ENCODE peak calls at places on chromosomes 1 and 21, in six cellular contexts. L is A549, U is endothelial cell of umbilical vein, C is K562, R is NB4, Q is GM12878. V is an unnamed sample.
A peak's percentile ranks its signal among the peaks of the same experiment; 100 is the strongest.

GRCh38 chr1:60033066-60033465 is 40.5 kb downstream of the C1orf87 start:
- DNase-seq in C (no peak), L (no peak), Q (no peak), U (no peak), R (no peak), V (no peak)

GRCh38 chr1:30786264-30786991 is 28.9 kb upstream of the LAPTM5 start:
- DNase-seq in R (no peak), Q (no peak), U (no peak), C (no peak), L (no peak), V (peak; percentile 79)

GRCh38 chr1:211781260-211781659 is 49.3 kb downstream of the LPGAT1 start:
- DNase-seq in U (peak; percentile 32), L (no peak), C (no peak), R (no peak), Q (no peak), V (no peak)

GRCh38 chr1:5997316-5997715 is 5.1 kb upstream of the NPHP4 start:
- DNase-seq in C (no peak), L (no peak), U (no peak), R (no peak), Q (no peak), V (no peak)

GRCh38 chr1:39526466-39527189 is 35.2 kb downstream of the BMP8A start:
- DNase-seq in R (no peak), C (no peak), U (no peak), Q (no peak), L (no peak), V (no peak)

GRCh38 chr1:202200112-202200548 is 6.5 kb downstream of the LGR6 start:
- DNase-seq in R (no peak), C (peak; percentile 44), U (no peak), Q (no peak), L (peak; percentile 53), V (no peak)

GRCh38 chr1:206556047-206556747 is 48.9 kb downstream of the RASSF5 start:
- DNase-seq in U (no peak), Q (no peak), C (no peak), L (no peak), R (no peak), V (peak; percentile 68)

GRCh38 chr1:15966081-15966955 is 9.6 kb downstream of the ZBTB17 start:
- DNase-seq in C (no peak), L (no peak), U (peak; percentile 48), Q (peak; percentile 94), R (peak; percentile 68), V (peak; percentile 20)

GRCh38 chr1:58367217-58367616 is 179.3 kb downstream of the OMA1 start:
- DNase-seq in Q (no peak), C (no peak), L (no peak), U (no peak), R (no peak), V (no peak)

GRCh38 chr1:236338096-236338495 is 56.0 kb upstream of the EDARADD start:
- DNase-seq in Q (no peak), R (no peak), C (no peak), U (no peak), L (no peak), V (no peak)

GRCh38 chr1:152941037-152941700 is 5.8 kb upstream of the SPRR5 start:
- DNase-seq in R (no peak), C (no peak), Q (no peak), L (no peak), U (no peak), V (no peak)

GRCh38 chr1:156727914-156728598 is at the start of gene METTL25B:
- DNase-seq in Q (no peak), U (peak; percentile 53), L (peak; percentile 90), C (no peak), R (peak; percentile 87), V (peak; percentile 75)

GRCh38 chr1:65082346-65083040 is 65.5 kb upstream of the AK4 start:
- DNase-seq in Q (no peak), C (no peak), R (no peak), L (no peak), U (no peak), V (no peak)

GRCh38 chr1:197469620-197470210 is 201.7 kb downstream of the CRB1 start:
- DNase-seq in C (no peak), Q (no peak), L (no peak), U (no peak), R (peak; percentile 81), V (no peak)

GRCh38 chr1:21291964-21292363 is 1.7 kb upstream of the ECE1 start:
- DNase-seq in L (no peak), U (no peak), C (no peak), Q (no peak), R (no peak), V (no peak)

GRCh38 chr1:240100351-240100750 is 8.7 kb downstream of the FMN2 start:
- DNase-seq in L (no peak), Q (no peak), C (no peak), U (no peak), R (no peak), V (no peak)

GRCh38 chr1:38093569-38094520 is 47.3 kb upstream of the POU3F1 start:
- DNase-seq in Q (no peak), C (no peak), U (no peak), R (no peak), L (no peak), V (no peak)

GRCh38 chr21:24023936-24024335 is 1583.3 kb downstream of the MRPL39 start:
- DNase-seq in L (no peak), C (no peak), Q (no peak), U (peak; percentile 17), R (no peak), V (no peak)

GRCh38 chr1:96533820-96534219 is 187.8 kb upstream of the PTBP2 start:
- DNase-seq in U (no peak), R (no peak), Q (no peak), L (no peak), C (no peak), V (no peak)

GRCh38 chr1:231037585-231038517 is 2.2 kb downstream of the FAM89A start:
- DNase-seq in L (no peak), R (peak; percentile 29), C (no peak), Q (no peak), U (no peak), V (no peak)

GRCh38 chr21:44943005-44943685 is 3.3 kb downstream of the SLX9 start:
- DNase-seq in R (no peak), U (no peak), Q (no peak), L (no peak), C (no peak), V (no peak)

GRCh38 chr1:47569681-47570470 is 132.0 kb downstream of the FOXD2 start:
- DNase-seq in Q (no peak), R (peak; percentile 17), L (peak; percentile 86), U (peak; percentile 93), C (no peak), V (peak; percentile 64)
- TF ChIP-seq MYC in Q (no peak), R (no peak), L (no peak), U (no peak), C (no peak), V (no peak)

DNA sequence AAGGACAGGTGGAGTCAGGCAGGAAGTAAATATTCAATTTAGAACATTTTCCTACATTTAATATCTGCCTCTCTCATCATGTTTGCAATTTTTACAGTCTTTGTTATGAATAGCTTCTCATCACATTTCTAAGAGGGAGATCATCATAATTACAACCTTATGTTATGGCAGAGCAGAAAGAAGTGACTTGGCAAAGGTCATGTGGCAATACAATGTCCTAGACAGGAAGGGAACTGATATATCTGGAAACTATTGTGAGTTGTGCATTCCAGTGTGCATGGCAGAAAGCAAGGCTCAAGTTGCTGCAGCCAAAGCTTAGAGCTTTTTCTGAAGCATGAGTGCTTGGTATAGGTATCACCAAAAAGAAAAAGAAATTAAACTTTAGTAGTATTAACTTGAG is 43.8 kb upstream of the PRRX1 start:
- DNase-seq in R (no peak), C (no peak), L (no peak), Q (no peak), U (no peak), V (no peak)
- TF ChIP-seq CTCF in R (no peak), C (no peak), L (no peak), Q (no peak), U (no peak), V (no peak)

DNA sequence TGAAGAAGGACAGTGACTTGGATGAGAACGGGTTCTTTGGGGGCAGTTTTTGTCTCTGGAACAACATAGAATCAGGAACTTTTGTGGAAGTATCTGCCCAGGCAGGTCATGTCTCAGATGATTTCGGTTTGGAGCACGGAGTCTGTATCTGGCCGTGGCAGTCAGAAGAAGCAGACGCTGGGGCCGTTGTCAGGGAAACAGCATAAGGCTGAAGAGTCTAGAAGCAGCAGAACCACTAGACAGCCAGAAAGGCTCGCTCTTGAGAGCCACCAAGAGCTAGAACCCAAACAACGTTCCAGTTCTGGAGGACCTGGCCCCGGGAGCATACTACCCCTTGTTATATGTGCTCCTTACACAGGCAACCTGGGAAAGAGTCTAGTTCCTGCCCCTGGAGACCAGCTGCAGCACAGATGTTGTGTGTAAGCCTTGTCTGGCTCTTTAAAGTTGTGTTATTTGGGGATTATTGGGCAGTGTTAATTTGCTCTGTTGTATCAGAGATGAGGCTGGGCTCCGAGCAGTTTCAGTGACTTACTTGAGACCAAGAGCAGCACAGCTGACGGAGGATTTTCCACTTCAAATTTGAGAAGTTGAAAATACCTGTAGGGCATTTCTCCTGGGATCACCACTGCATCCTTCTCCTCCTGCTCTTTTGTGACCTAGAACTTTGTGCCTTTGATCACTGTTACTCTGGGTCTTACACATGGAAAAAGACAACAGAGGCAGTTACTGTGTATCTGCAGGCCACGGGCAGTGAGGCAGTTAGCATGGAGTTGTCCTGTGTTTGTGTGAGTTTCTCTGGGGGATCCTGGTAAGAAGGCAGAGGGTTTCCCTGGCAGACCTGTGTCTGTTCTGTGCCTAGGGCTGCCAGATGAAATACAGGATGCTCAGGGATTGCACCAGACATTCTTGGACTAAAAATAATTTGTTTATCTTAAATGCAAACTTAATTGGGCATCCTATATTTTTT is 44.7 kb upstream of the SCCPDH start:
- DNase-seq in L (no peak), C (no peak), Q (no peak), R (no peak), U (peak; percentile 11), V (no peak)
- TF ChIP-seq MYC in L (no peak), C (no peak), Q (no peak), R (no peak), U (no peak), V (no peak)

GRCh38 chr1:163357378-163357777 is 35.6 kb downstream of the NUF2 start:
- DNase-seq in L (no peak), C (no peak), U (peak; percentile 35), Q (no peak), R (no peak), V (peak; percentile 52)

GRCh38 chr1:163365186-163365585 is 43.4 kb downstream of the NUF2 start:
- DNase-seq in L (no peak), R (no peak), C (no peak), U (no peak), Q (no peak), V (no peak)

GRCh38 chr1:163366555-163366954 is 44.8 kb downstream of the NUF2 start:
- DNase-seq in U (no peak), Q (no peak), L (no peak), R (no peak), C (no peak), V (no peak)

DNA sequence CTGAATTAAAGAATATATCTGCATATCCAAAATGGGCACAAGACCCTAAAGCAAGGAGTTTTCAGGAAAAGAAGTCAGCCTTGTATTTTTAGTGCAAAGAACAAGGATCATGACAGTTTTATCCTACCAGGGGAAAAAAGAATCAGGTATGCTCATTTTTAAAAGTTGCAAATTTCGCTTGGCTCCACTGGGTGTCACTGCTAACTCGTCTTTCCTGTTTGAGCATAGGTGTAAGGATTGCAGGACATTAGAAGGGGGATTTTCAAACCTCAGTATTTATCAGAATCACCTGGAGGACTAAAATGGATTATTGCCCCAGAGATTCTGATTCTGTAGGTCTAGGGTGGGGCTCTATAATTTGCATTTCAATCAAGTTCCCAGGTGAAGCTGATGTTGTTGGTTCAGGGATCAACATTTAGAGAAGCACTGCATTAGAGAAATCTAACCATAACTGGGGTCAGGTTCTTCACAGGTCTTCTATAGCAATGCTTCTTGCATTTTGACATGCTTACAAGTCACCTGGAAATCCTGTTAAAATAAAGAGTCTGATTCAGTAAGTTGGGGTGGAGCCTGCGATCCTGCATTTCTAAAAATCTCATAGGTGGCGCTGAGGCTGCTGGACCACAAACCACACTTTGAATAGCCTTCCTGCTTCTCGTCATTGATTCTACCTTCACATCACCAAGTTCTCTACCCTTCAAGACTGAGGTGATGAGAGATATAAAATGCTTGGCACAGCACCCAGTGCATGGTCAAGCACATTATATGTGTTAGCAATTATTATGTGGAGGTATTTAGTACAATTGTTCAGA is 39.6 kb downstream of the NUF2 start:
- DNase-seq in U (no peak), C (no peak), Q (no peak), R (peak; percentile 11), L (peak; percentile 5), V (peak; percentile 12)
- TF ChIP-seq CTCF in U (no peak), C (peak; percentile 50), Q (peak; percentile 39), R (peak; percentile 48), L (peak; percentile 61), V (peak; percentile 61)